ENCODE peak calls at places on chromosomes 13 and 19, in five cellular contexts. One of them, this sample, is unnamed.

GRCh38 chr13:106176103-106176502 is 359.4 kb downstream of the EFNB2 start:
- ATAC-seq in heart left ventricle: no peak
- ATAC-seq in activated CD8-positive, alpha-beta T cell treated with anti-CD3 and anti-CD28 coated beads for 36 hours: no peak
- ATAC-seq in T-cell: no peak
- ATAC-seq in SK-N-SH treated with all-trans-retinoic acid at 6 μM for 48 hours: peak; percentile 81
- ATAC-seq in this sample: no peak

GRCh38 chr13:114315074-114315785 is 927 bp downstream of the CHAMP1 start:
- ATAC-seq in SK-N-SH treated with all-trans-retinoic acid at 6 μM for 48 hours: no peak
- ATAC-seq in heart left ventricle: no peak
- ATAC-seq in T-cell: no peak
- ATAC-seq in activated CD8-positive, alpha-beta T cell treated with anti-CD3 and anti-CD28 coated beads for 36 hours: peak; percentile 5
- ATAC-seq in this sample: no peak

GRCh38 chr19:17079710-17080440 is 4.3 kb downstream of the MYO9B start:
- ATAC-seq in SK-N-SH treated with all-trans-retinoic acid at 6 μM for 48 hours: peak; percentile 89
- ATAC-seq in T-cell: peak; percentile 23
- ATAC-seq in activated CD8-positive, alpha-beta T cell treated with anti-CD3 and anti-CD28 coated beads for 36 hours: peak; percentile 66
- ATAC-seq in heart left ventricle: peak; percentile 63
- ATAC-seq in this sample: peak; percentile 87

GRCh38 chr19:40803857-40804782 is 5.1 kb downstream of the EGLN2 start:
- ATAC-seq in T-cell: peak; percentile 69
- ATAC-seq in activated CD8-positive, alpha-beta T cell treated with anti-CD3 and anti-CD28 coated beads for 36 hours: peak; percentile 63
- ATAC-seq in heart left ventricle: no peak
- ATAC-seq in SK-N-SH treated with all-trans-retinoic acid at 6 μM for 48 hours: no peak
- ATAC-seq in this sample: peak; percentile 32

GRCh38 chr13:27183561-27184147 is 12.0 kb upstream of the USP12 start:
- ATAC-seq in T-cell: no peak
- ATAC-seq in heart left ventricle: no peak
- ATAC-seq in activated CD8-positive, alpha-beta T cell treated with anti-CD3 and anti-CD28 coated beads for 36 hours: no peak
- ATAC-seq in SK-N-SH treated with all-trans-retinoic acid at 6 μM for 48 hours: no peak
- ATAC-seq in this sample: no peak

GRCh38 chr19:21130097-21130775 is 11.6 kb upstream of the ZNF431 start:
- ATAC-seq in SK-N-SH treated with all-trans-retinoic acid at 6 μM for 48 hours: no peak
- ATAC-seq in T-cell: no peak
- ATAC-seq in activated CD8-positive, alpha-beta T cell treated with anti-CD3 and anti-CD28 coated beads for 36 hours: no peak
- ATAC-seq in heart left ventricle: no peak
- ATAC-seq in this sample: no peak

GRCh38 chr13:35729926-35730627 is 253.6 kb upstream of the MAB21L1 start:
- ATAC-seq in SK-N-SH treated with all-trans-retinoic acid at 6 μM for 48 hours: no peak
- ATAC-seq in T-cell: no peak
- ATAC-seq in activated CD8-positive, alpha-beta T cell treated with anti-CD3 and anti-CD28 coated beads for 36 hours: no peak
- ATAC-seq in heart left ventricle: peak; percentile 93
- ATAC-seq in this sample: no peak

GRCh38 chr13:74027161-74027779 is 106.9 kb downstream of the KLF12 start:
- ATAC-seq in SK-N-SH treated with all-trans-retinoic acid at 6 μM for 48 hours: no peak
- ATAC-seq in T-cell: peak; percentile 22
- ATAC-seq in heart left ventricle: no peak
- ATAC-seq in activated CD8-positive, alpha-beta T cell treated with anti-CD3 and anti-CD28 coated beads for 36 hours: peak; percentile 41
- ATAC-seq in this sample: peak; percentile 33

GRCh38 chr13:99357149-99357596 is 50.0 kb upstream of the GPR183 start:
- ATAC-seq in activated CD8-positive, alpha-beta T cell treated with anti-CD3 and anti-CD28 coated beads for 36 hours: peak; percentile 70
- ATAC-seq in T-cell: peak; percentile 39
- ATAC-seq in heart left ventricle: peak; percentile 41
- ATAC-seq in SK-N-SH treated with all-trans-retinoic acid at 6 μM for 48 hours: no peak
- ATAC-seq in this sample: peak; percentile 78

GRCh38 chr19:13610042-13610691 is 103.9 kb upstream of the CACNA1A start:
- ATAC-seq in SK-N-SH treated with all-trans-retinoic acid at 6 μM for 48 hours: peak; percentile 21
- ATAC-seq in T-cell: no peak
- ATAC-seq in activated CD8-positive, alpha-beta T cell treated with anti-CD3 and anti-CD28 coated beads for 36 hours: peak; percentile 42
- ATAC-seq in heart left ventricle: no peak
- ATAC-seq in this sample: no peak

GRCh38 chr19:55041627-55042343 is 3.7 kb upstream of the GP6 start:
- ATAC-seq in activated CD8-positive, alpha-beta T cell treated with anti-CD3 and anti-CD28 coated beads for 36 hours: peak; percentile 92
- ATAC-seq in T-cell: peak; percentile 72
- ATAC-seq in heart left ventricle: no peak
- ATAC-seq in SK-N-SH treated with all-trans-retinoic acid at 6 μM for 48 hours: no peak
- ATAC-seq in this sample: peak; percentile 71

GRCh38 chr19:16259385-16260159 is 61.9 kb downstream of the AP1M1 start:
- ATAC-seq in activated CD8-positive, alpha-beta T cell treated with anti-CD3 and anti-CD28 coated beads for 36 hours: peak; percentile 12
- ATAC-seq in heart left ventricle: no peak
- ATAC-seq in SK-N-SH treated with all-trans-retinoic acid at 6 μM for 48 hours: no peak
- ATAC-seq in T-cell: no peak
- ATAC-seq in this sample: no peak

GRCh38 chr13:29961036-29961685 is 110.7 kb upstream of the UBL3 start:
- ATAC-seq in SK-N-SH treated with all-trans-retinoic acid at 6 μM for 48 hours: no peak
- ATAC-seq in heart left ventricle: no peak
- ATAC-seq in T-cell: peak; percentile 37
- ATAC-seq in activated CD8-positive, alpha-beta T cell treated with anti-CD3 and anti-CD28 coated beads for 36 hours: no peak
- ATAC-seq in this sample: no peak